ENCODE peak calls at places on chromosome 14, in seven cellular contexts. One of them, this sample, is unnamed.

GRCh38 chr14:34051966-34052657 is 101.2 kb upstream of the EGLN3 start:
- DNase-seq in psoas muscle: no peak
- DNase-seq in naive thymus-derived CD4-positive, alpha-beta T cell: no peak
- DNase-seq in amygdala: no peak
- DNase-seq in stimulated activated CD8-positive, alpha-beta memory T cell treated with anti-CD3 and anti-CD28 coated beads, Interleukin-7, amount 100 ng/mL, for 24 hours: no peak
- DNase-seq in sigmoid colon: no peak
- DNase-seq in germinal center: no peak
- DNase-seq in this sample: no peak

GRCh38 chr14:55938249-55938791 is 179.9 kb upstream of the PELI2 start:
- DNase-seq in amygdala: peak
- DNase-seq in sigmoid colon: peak
- DNase-seq in germinal center: no peak
- DNase-seq in stimulated activated CD8-positive, alpha-beta memory T cell treated with anti-CD3 and anti-CD28 coated beads, Interleukin-7, amount 100 ng/mL, for 24 hours: no peak
- DNase-seq in psoas muscle: peak
- DNase-seq in naive thymus-derived CD4-positive, alpha-beta T cell: no peak
- DNase-seq in this sample: no peak

GRCh38 chr14:58107947-58108552 is 44.0 kb downstream of the ARMH4 start:
- DNase-seq in germinal center: peak
- DNase-seq in stimulated activated CD8-positive, alpha-beta memory T cell treated with anti-CD3 and anti-CD28 coated beads, Interleukin-7, amount 100 ng/mL, for 24 hours: no peak
- DNase-seq in psoas muscle: no peak
- DNase-seq in sigmoid colon: no peak
- DNase-seq in naive thymus-derived CD4-positive, alpha-beta T cell: peak
- DNase-seq in amygdala: no peak
- DNase-seq in this sample: peak

GRCh38 chr14:105165761-105166485 is 2.7 kb downstream of the JAG2 start:
- DNase-seq in amygdala: no peak
- DNase-seq in psoas muscle: no peak
- DNase-seq in sigmoid colon: no peak
- DNase-seq in naive thymus-derived CD4-positive, alpha-beta T cell: no peak
- DNase-seq in stimulated activated CD8-positive, alpha-beta memory T cell treated with anti-CD3 and anti-CD28 coated beads, Interleukin-7, amount 100 ng/mL, for 24 hours: no peak
- DNase-seq in germinal center: no peak
- DNase-seq in this sample: no peak

GRCh38 chr14:95156153-95156764 is 1.1 kb downstream of the DICER1 start:
- DNase-seq in germinal center: no peak
- DNase-seq in psoas muscle: no peak
- DNase-seq in stimulated activated CD8-positive, alpha-beta memory T cell treated with anti-CD3 and anti-CD28 coated beads, Interleukin-7, amount 100 ng/mL, for 24 hours: no peak
- DNase-seq in naive thymus-derived CD4-positive, alpha-beta T cell: no peak
- DNase-seq in amygdala: no peak
- DNase-seq in sigmoid colon: no peak
- DNase-seq in this sample: no peak

GRCh38 chr14:68137704-68138619 is 318.4 kb downstream of the RAD51B start:
- DNase-seq in amygdala: no peak
- DNase-seq in sigmoid colon: peak
- DNase-seq in stimulated activated CD8-positive, alpha-beta memory T cell treated with anti-CD3 and anti-CD28 coated beads, Interleukin-7, amount 100 ng/mL, for 24 hours: no peak
- DNase-seq in naive thymus-derived CD4-positive, alpha-beta T cell: no peak
- DNase-seq in germinal center: no peak
- DNase-seq in psoas muscle: peak
- DNase-seq in this sample: no peak

GRCh38 chr14:21734457-21735074 is 60.9 kb upstream of the OR4E1 start:
- DNase-seq in psoas muscle: no peak
- DNase-seq in germinal center: peak
- DNase-seq in naive thymus-derived CD4-positive, alpha-beta T cell: peak
- DNase-seq in stimulated activated CD8-positive, alpha-beta memory T cell treated with anti-CD3 and anti-CD28 coated beads, Interleukin-7, amount 100 ng/mL, for 24 hours: no peak
- DNase-seq in sigmoid colon: no peak
- DNase-seq in amygdala: no peak
- DNase-seq in this sample: peak

GRCh38 chr14:106691601-106692291 is 1165.4 kb downstream of the TMEM121 start:
- DNase-seq in germinal center: peak
- DNase-seq in stimulated activated CD8-positive, alpha-beta memory T cell treated with anti-CD3 and anti-CD28 coated beads, Interleukin-7, amount 100 ng/mL, for 24 hours: peak
- DNase-seq in naive thymus-derived CD4-positive, alpha-beta T cell: peak
- DNase-seq in amygdala: no peak
- DNase-seq in sigmoid colon: no peak
- DNase-seq in psoas muscle: peak
- DNase-seq in this sample: peak

GRCh38 chr14:94345344-94346072 is 22.4 kb upstream of the SERPINA6 start:
- DNase-seq in psoas muscle: no peak
- DNase-seq in stimulated activated CD8-positive, alpha-beta memory T cell treated with anti-CD3 and anti-CD28 coated beads, Interleukin-7, amount 100 ng/mL, for 24 hours: no peak
- DNase-seq in sigmoid colon: no peak
- DNase-seq in germinal center: no peak
- DNase-seq in naive thymus-derived CD4-positive, alpha-beta T cell: no peak
- DNase-seq in amygdala: no peak
- DNase-seq in this sample: no peak

GRCh38 chr14:20857630-20858261 is 33.4 kb upstream of the RNASE3 start:
- DNase-seq in stimulated activated CD8-positive, alpha-beta memory T cell treated with anti-CD3 and anti-CD28 coated beads, Interleukin-7, amount 100 ng/mL, for 24 hours: peak
- DNase-seq in amygdala: no peak
- DNase-seq in germinal center: peak
- DNase-seq in naive thymus-derived CD4-positive, alpha-beta T cell: peak
- DNase-seq in sigmoid colon: peak
- DNase-seq in psoas muscle: peak
- DNase-seq in this sample: peak

GRCh38 chr14:64038857-64039542 is 186.2 kb downstream of the SYNE2 start:
- DNase-seq in psoas muscle: no peak
- DNase-seq in amygdala: no peak
- DNase-seq in stimulated activated CD8-positive, alpha-beta memory T cell treated with anti-CD3 and anti-CD28 coated beads, Interleukin-7, amount 100 ng/mL, for 24 hours: no peak
- DNase-seq in naive thymus-derived CD4-positive, alpha-beta T cell: no peak
- DNase-seq in germinal center: no peak
- DNase-seq in sigmoid colon: no peak
- DNase-seq in this sample: no peak

GRCh38 chr14:24323341-24323740 is 11.5 kb downstream of the ADCY4 start:
- DNase-seq in germinal center: no peak
- DNase-seq in sigmoid colon: no peak
- DNase-seq in psoas muscle: no peak
- DNase-seq in amygdala: no peak
- DNase-seq in stimulated activated CD8-positive, alpha-beta memory T cell treated with anti-CD3 and anti-CD28 coated beads, Interleukin-7, amount 100 ng/mL, for 24 hours: no peak
- DNase-seq in naive thymus-derived CD4-positive, alpha-beta T cell: no peak
- DNase-seq in this sample: no peak

GRCh38 chr14:102140750-102141145 is 1.1 kb downstream of the WDR20 start:
- DNase-seq in psoas muscle: no peak
- DNase-seq in germinal center: no peak
- DNase-seq in naive thymus-derived CD4-positive, alpha-beta T cell: no peak
- DNase-seq in amygdala: no peak
- DNase-seq in stimulated activated CD8-positive, alpha-beta memory T cell treated with anti-CD3 and anti-CD28 coated beads, Interleukin-7, amount 100 ng/mL, for 24 hours: no peak
- DNase-seq in sigmoid colon: no peak
- DNase-seq in this sample: no peak

This sample was measured in immature natural killer cell.